ENCODE peak calls at places on chromosomes 5 and 9, in seven cellular contexts. H, M, E, Q, P, R and F are unnamed samples.

GRCh38 chr5:165055476-165055875 is 1550.1 kb downstream of the MAT2B start:
- DNase-seq in H (peak), M (no peak), E (no peak), Q (no peak), P (no peak), R (no peak), F (no peak)

GRCh38 chr9:69236188-69236587 is 62.1 kb downstream of the TJP2 start:
- DNase-seq in H (no peak), M (no peak), E (no peak), Q (no peak), P (no peak), R (no peak), F (no peak)

GRCh38 chr5:141822134-141822533 is 56.1 kb downstream of the PCDH1 start:
- DNase-seq in H (peak), M (peak), E (no peak), Q (no peak), P (no peak), R (no peak), F (no peak)

GRCh38 chr5:117434266-117434665 is 859.6 kb upstream of the SEMA6A start:
- DNase-seq in H (no peak), M (no peak), E (no peak), Q (no peak), P (no peak), R (no peak), F (no peak)

GRCh38 chr9:34343090-34343489 is 13.7 kb downstream of the NUDT2 start:
- DNase-seq in H (no peak), M (peak), E (no peak), Q (peak), P (no peak), R (no peak), F (no peak)

GRCh38 chr9:134944351-134944802 is 26.7 kb upstream of the FCN1 start:
- DNase-seq in H (no peak), M (peak), E (no peak), Q (no peak), P (no peak), R (no peak), F (no peak)

GRCh38 chr9:134457321-134457923 is 131.2 kb downstream of the RXRA start:
- DNase-seq in H (no peak), M (no peak), E (no peak), Q (no peak), P (no peak), R (no peak), F (no peak)

GRCh38 chr5:32760091-32760509 is 49.0 kb downstream of the NPR3 start:
- DNase-seq in H (peak), M (no peak), E (peak), Q (no peak), P (peak), R (no peak), F (no peak)

GRCh38 chr5:97752871-97753270 is 569.8 kb upstream of the RIOK2 start:
- DNase-seq in H (peak), M (no peak), E (no peak), Q (no peak), P (no peak), R (no peak), F (no peak)

GRCh38 chr9:2214707-2215106 is 199.6 kb downstream of the SMARCA2 start:
- DNase-seq in H (no peak), M (no peak), E (no peak), Q (no peak), P (no peak), R (no peak), F (no peak)

GRCh38 chr9:124522121-124523098 is 15.2 kb upstream of the NR5A1 start:
- DNase-seq in H (no peak), M (no peak), E (no peak), Q (peak), P (no peak), R (no peak), F (no peak)

GRCh38 chr5:45205403-45205961 is 396.7 kb downstream of the MRPS30 start:
- DNase-seq in H (no peak), M (no peak), E (no peak), Q (no peak), P (no peak), R (no peak), F (no peak)

GRCh38 chr5:21919417-21920022 is 933.6 kb downstream of the CDH12 start:
- DNase-seq in H (peak), M (no peak), E (peak), Q (no peak), P (peak), R (no peak), F (no peak)

GRCh38 chr5:59458966-59459729 is 434.4 kb downstream of the PDE4D start:
- DNase-seq in H (no peak), M (no peak), E (no peak), Q (no peak), P (no peak), R (no peak), F (no peak)

GRCh38 chr9:93682155-93682968 is 106.0 kb downstream of the PHF2 start:
- DNase-seq in H (no peak), M (peak), E (peak), Q (peak), P (peak), R (peak), F (peak)

GRCh38 chr5:160260881-160261815 is 31.8 kb downstream of the FABP6 start:
- DNase-seq in H (peak), M (no peak), E (no peak), Q (no peak), P (peak), R (no peak), F (no peak)

GRCh38 chr9:131492070-131492469 is 10.6 kb upstream of the POMT1 start:
- DNase-seq in H (no peak), M (no peak), E (no peak), Q (no peak), P (no peak), R (no peak), F (no peak)

GRCh38 chr5:6302684-6303083 is 75.7 kb downstream of the MED10 start:
- DNase-seq in H (no peak), M (no peak), E (no peak), Q (no peak), P (no peak), R (no peak), F (no peak)

GRCh38 chr5:133056891-133057290 is 5.1 kb downstream of the HSPA4 start:
- DNase-seq in H (no peak), M (no peak), E (no peak), Q (no peak), P (no peak), R (no peak), F (no peak)

GRCh38 chr9:76717176-76717575 is 47.1 kb upstream of the PCA3 start:
- DNase-seq in H (no peak), M (no peak), E (no peak), Q (no peak), P (no peak), R (no peak), F (no peak)

GRCh38 chr9:24817756-24818155 is 272.1 kb upstream of the IZUMO3 start:
- DNase-seq in H (no peak), M (no peak), E (no peak), Q (no peak), P (no peak), R (no peak), F (no peak)

GRCh38 chr9:93217706-93218105 is 33.8 kb downstream of the WNK2 start:
- DNase-seq in H (no peak), M (no peak), E (no peak), Q (no peak), P (no peak), R (no peak), F (no peak)

GRCh38 chr9:133978226-133979123 is 13.6 kb downstream of the VAV2 start:
- DNase-seq in H (no peak), M (peak), E (no peak), Q (no peak), P (no peak), R (no peak), F (no peak)

GRCh38 chr5:174327317-174327864 is 281.9 kb downstream of the NSG2 start:
- DNase-seq in H (peak), M (peak), E (peak), Q (no peak), P (peak), R (no peak), F (no peak)

GRCh38 chr5:65263291-65263690 is 218.4 kb downstream of the ADAMTS6 start:
- DNase-seq in H (peak), M (no peak), E (no peak), Q (no peak), P (no peak), R (no peak), F (no peak)

GRCh38 chr9:86821011-86821845 is 126.1 kb downstream of the GAS1 start:
- DNase-seq in H (peak), M (no peak), E (no peak), Q (no peak), P (no peak), R (no peak), F (no peak)

GRCh38 chr9:76691761-76692313 is 72.4 kb upstream of the PCA3 start:
- DNase-seq in H (no peak), M (no peak), E (no peak), Q (no peak), P (no peak), R (no peak), F (no peak)

GRCh38 chr5:125412051-125412560 is 665.7 kb upstream of the ZNF608 start:
- DNase-seq in H (peak), M (no peak), E (no peak), Q (no peak), P (no peak), R (no peak), F (no peak)

GRCh38 chr5:168679515-168679920 is 100.3 kb upstream of the PANK3 start:
- DNase-seq in H (peak), M (peak), E (peak), Q (no peak), P (peak), R (peak), F (peak)

GRCh38 chr5:75275736-75276135 is 39.1 kb upstream of the ANKRD31 start:
- DNase-seq in H (no peak), M (no peak), E (no peak), Q (no peak), P (no peak), R (no peak), F (no peak)

GRCh38 chr9:131238402-131239021 is 37.8 kb downstream of the FAM78A start:
- DNase-seq in H (peak), M (no peak), E (no peak), Q (no peak), P (no peak), R (no peak), F (no peak)

GRCh38 chr5:83009408-83009807 is 67.8 kb downstream of the TMEM167A start:
- DNase-seq in H (no peak), M (no peak), E (no peak), Q (no peak), P (no peak), R (no peak), F (no peak)
- H3K27ac ChIP-seq in H (no peak), M (no peak), E (no peak), Q (no peak), P (no peak), R (no peak), F (no peak)

GRCh38 chr5:9283021-9283420 is 262.9 kb downstream of the SEMA5A start:
- DNase-seq in H (no peak), M (no peak), E (no peak), Q (no peak), P (no peak), R (no peak), F (no peak)

GRCh38 chr5:9282211-9282610 is 263.7 kb downstream of the SEMA5A start:
- DNase-seq in H (no peak), M (no peak), E (no peak), Q (no peak), P (no peak), R (no peak), F (no peak)

GRCh38 chr5:9283473-9283872 is 262.4 kb downstream of the SEMA5A start:
- DNase-seq in H (no peak), M (no peak), E (no peak), Q (no peak), P (no peak), R (no peak), F (no peak)

GRCh38 chr5:9284272-9284671 is 261.6 kb downstream of the SEMA5A start:
- DNase-seq in H (no peak), M (no peak), E (no peak), Q (no peak), P (no peak), R (no peak), F (no peak)

GRCh38 chr5:9284781-9285307 is 261.0 kb downstream of the SEMA5A start:
- DNase-seq in H (no peak), M (peak), E (no peak), Q (no peak), P (no peak), R (no peak), F (no peak)
- H3K27ac ChIP-seq in H (no peak), M (peak), E (no peak), Q (peak), P (no peak), R (no peak), F (no peak)

DNA sequence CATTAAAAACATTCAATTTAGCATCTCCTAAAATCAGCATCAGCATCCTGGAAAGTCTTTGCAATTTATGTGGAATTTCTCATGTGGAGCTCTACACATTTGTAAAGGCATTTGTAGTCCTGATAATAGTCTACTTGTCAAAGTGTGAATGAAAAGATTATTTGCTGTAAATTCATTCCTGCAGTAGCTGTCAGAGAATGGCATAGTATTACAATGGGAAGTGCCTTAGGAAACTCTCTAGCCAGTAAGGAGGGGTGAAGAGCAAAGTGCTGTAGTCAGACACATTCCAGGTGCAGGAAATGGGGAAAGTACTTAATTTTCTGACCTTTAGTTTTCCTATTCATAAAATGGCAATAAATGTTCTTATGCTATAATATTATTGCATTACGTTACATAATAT is 627.9 kb downstream of the KCTD16 start:
- DNase-seq in H (no peak), M (no peak), E (no peak), Q (no peak), P (no peak), R (no peak), F (no peak)
- H3K27ac ChIP-seq in H (no peak), M (no peak), E (no peak), Q (no peak), P (no peak), R (no peak), F (no peak)

GRCh38 chr9:128773049-128773448 is 1.3 kb upstream of the ZER1 start:
- DNase-seq in H (no peak), M (no peak), E (no peak), Q (no peak), P (no peak), R (no peak), F (no peak)

GRCh38 chr9:128771094-128771721 is 519 bp downstream of the ZER1 start:
- DNase-seq in H (peak), M (no peak), E (no peak), Q (no peak), P (no peak), R (no peak), F (peak)

GRCh38 chr9:128770286-128770685 is 1.4 kb downstream of the ZER1 start:
- DNase-seq in H (no peak), M (no peak), E (no peak), Q (no peak), P (no peak), R (no peak), F (no peak)

GRCh38 chr9:128774804-128775203 is 3.1 kb upstream of the ZER1 start:
- DNase-seq in H (no peak), M (no peak), E (no peak), Q (no peak), P (no peak), R (no peak), F (no peak)

DNA sequence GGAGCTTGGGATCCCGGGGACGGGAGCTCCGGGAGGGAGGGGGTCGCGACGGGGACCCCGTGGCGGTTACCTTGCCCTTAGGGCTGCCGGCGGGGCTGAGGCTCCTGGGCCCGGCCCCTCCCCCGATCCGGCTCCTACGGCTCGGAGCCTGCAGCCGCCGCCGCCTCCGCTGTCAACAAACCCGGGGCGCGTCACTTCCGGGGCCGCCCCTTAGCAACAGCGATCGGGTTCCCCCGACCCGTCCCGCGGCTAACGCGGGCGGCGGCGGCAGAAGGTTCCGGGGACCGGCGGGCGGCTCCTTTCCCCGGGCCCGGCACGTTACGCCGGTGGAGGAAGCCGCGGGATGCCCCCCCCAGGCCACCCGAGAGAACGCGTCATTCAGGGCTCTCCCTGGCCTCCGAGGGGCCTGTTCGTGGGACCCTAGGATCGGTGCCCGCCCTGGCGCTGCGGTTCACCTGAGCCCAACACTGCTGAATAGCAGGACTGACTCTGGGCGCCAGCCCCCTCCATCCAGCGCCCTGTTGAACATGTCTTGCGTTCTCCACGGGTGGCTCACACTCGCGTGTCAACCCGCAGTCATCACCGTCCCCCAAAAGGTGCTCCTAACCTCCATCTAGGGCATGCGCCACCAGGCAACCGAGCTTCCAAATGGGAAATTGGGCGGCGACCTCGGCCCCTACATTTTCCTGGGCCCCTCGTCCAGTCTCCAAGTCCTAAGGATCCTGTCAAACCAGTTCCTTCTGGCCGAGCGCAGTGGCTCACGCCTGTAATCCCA is at the start of gene ZER1:
- DNase-seq in H (peak), M (peak), E (peak), Q (peak), P (peak), R (peak), F (peak)
- H3K27ac ChIP-seq in H (peak), M (peak), E (peak), Q (peak), P (peak), R (peak), F (peak)

GRCh38 chr9:70405808-70406445 is 8.5 kb downstream of the KLF9 start:
- DNase-seq in H (peak), M (no peak), E (no peak), Q (no peak), P (no peak), R (no peak), F (no peak)
- H3K27ac ChIP-seq in H (peak), M (peak), E (no peak), Q (peak), P (no peak), R (no peak), F (no peak)